ENCODE peak calls at places on chromosomes 5 and 9, in nine cellular contexts. L, Y, J, I, D, A, M, F and G are unnamed samples.

GRCh38 chr9:3398232-3398648 is 127.6 kb downstream of the RFX3 start:
- DNase-seq in J (no peak), L (no peak), D (no peak), M (peak), Y (peak), F (no peak), A (no peak), I (no peak), G (no peak)

GRCh38 chr5:71882826-71883744 is 164.0 kb downstream of the CARTPT start:
- DNase-seq in F (no peak), J (no peak), L (no peak), A (no peak), I (no peak), M (no peak), D (no peak), Y (no peak), G (no peak)

GRCh38 chr5:79886940-79887339 is 104.1 kb downstream of the MTX3 start:
- DNase-seq in A (no peak), L (no peak), M (peak), J (no peak), F (no peak), I (no peak), Y (no peak), D (no peak), G (no peak)

GRCh38 chr5:43316421-43316820 is 3.2 kb upstream of the HMGCS1 start:
- DNase-seq in M (no peak), D (no peak), L (no peak), J (no peak), A (no peak), F (peak), I (no peak), Y (no peak), G (no peak)

GRCh38 chr9:21684831-21685362 is 117.5 kb upstream of the MTAP start:
- DNase-seq in M (no peak), L (no peak), D (no peak), F (peak), A (peak), J (peak), I (no peak), Y (no peak), G (no peak)

GRCh38 chr5:150166193-150167162 is at the start of gene CDX1:
- DNase-seq in D (no peak), M (no peak), J (no peak), L (no peak), A (no peak), F (no peak), I (no peak), Y (no peak), G (no peak)

GRCh38 chr9:80449513-80449912 is 877.7 kb downstream of the TLE4 start:
- DNase-seq in L (no peak), D (no peak), A (no peak), J (no peak), M (no peak), Y (no peak), I (peak), F (no peak), G (no peak)

GRCh38 chr9:121612511-121612998 is 38.9 kb upstream of the DAB2IP start:
- DNase-seq in I (no peak), D (no peak), J (no peak), L (no peak), Y (no peak), M (no peak), F (no peak), A (peak), G (no peak)

GRCh38 chr5:161403996-161404395 is 142.5 kb downstream of the GABRB2 start:
- DNase-seq in L (no peak), A (no peak), I (no peak), M (no peak), D (no peak), F (no peak), Y (no peak), J (no peak), G (no peak)

GRCh38 chr9:81372628-81373191 is 316.6 kb downstream of the TLE1 start:
- DNase-seq in Y (no peak), D (no peak), I (no peak), M (no peak), A (no peak), F (no peak), J (no peak), L (no peak), G (no peak)

GRCh38 chr5:142181096-142181495 is 72.5 kb downstream of the NDFIP1 start:
- DNase-seq in D (no peak), L (no peak), J (no peak), Y (no peak), A (no peak), F (no peak), I (no peak), M (no peak), G (no peak)

GRCh38 chr5:73534001-73534547 is 31.4 kb downstream of the ANKRA2 start:
- DNase-seq in J (no peak), Y (no peak), M (no peak), F (no peak), A (no peak), D (no peak), I (no peak), L (no peak), G (no peak)

GRCh38 chr5:39775058-39775457 is 350.3 kb upstream of the DAB2 start:
- DNase-seq in D (no peak), I (no peak), J (no peak), M (no peak), F (peak), L (no peak), Y (no peak), A (no peak), G (no peak)

GRCh38 chr5:108820983-108821382 is 73.3 kb downstream of the FER start:
- DNase-seq in A (no peak), I (no peak), D (no peak), Y (no peak), M (no peak), L (no peak), J (no peak), F (no peak), G (no peak)

GRCh38 chr9:91334053-91334452 is 27.7 kb downstream of the AUH start:
- DNase-seq in A (no peak), F (peak), Y (no peak), J (no peak), L (no peak), I (no peak), D (no peak), M (no peak), G (no peak)

GRCh38 chr5:64315778-64316177 is 150.1 kb downstream of the RNF180 start:
- DNase-seq in I (no peak), Y (no peak), J (no peak), D (no peak), M (no peak), A (no peak), L (no peak), F (no peak), G (no peak)

GRCh38 chr5:60196382-60197113 is 303.0 kb upstream of the PDE4D start:
- DNase-seq in M (no peak), A (no peak), D (no peak), J (no peak), Y (no peak), I (no peak), L (no peak), F (peak), G (peak)